ENCODE peak calls at places on chromosomes 3 and 15, in eight cellular contexts. One of them, this sample, is unnamed. For H3K4me1, the result is how much of the 10 kb centered on the place peaks cover.

GRCh38 chr3:114484895-114485294 is 191.1 kb downstream of the TIGIT start:
- DNase-seq in ovary: no peak
- DNase-seq in IMR-90: no peak
- DNase-seq in vagina: no peak
- DNase-seq in esophagus squamous epithelium: no peak
- DNase-seq in heart left ventricle: no peak
- DNase-seq in Peyer's patch: no peak
- DNase-seq in A549: no peak
- DNase-seq in this sample: no peak

GRCh38 chr3:160472344-160472743 is 22.8 kb upstream of the TRIM59 start:
- DNase-seq in esophagus squamous epithelium: no peak
- DNase-seq in A549: no peak
- DNase-seq in Peyer's patch: no peak
- DNase-seq in heart left ventricle: no peak
- DNase-seq in ovary: no peak
- DNase-seq in IMR-90: no peak
- DNase-seq in vagina: no peak
- DNase-seq in this sample: no peak

GRCh38 chr3:115208066-115208750 is 61.1 kb upstream of the ZBTB20 start:
- DNase-seq in esophagus squamous epithelium: no peak
- DNase-seq in ovary: no peak
- DNase-seq in A549: no peak
- DNase-seq in Peyer's patch: no peak
- DNase-seq in IMR-90: no peak
- DNase-seq in vagina: no peak
- DNase-seq in heart left ventricle: no peak
- DNase-seq in this sample: no peak

GRCh38 chr3:156181509-156181908 is 61.1 kb downstream of the KCNAB1 start:
- DNase-seq in Peyer's patch: no peak
- DNase-seq in vagina: no peak
- DNase-seq in ovary: no peak
- DNase-seq in esophagus squamous epithelium: no peak
- DNase-seq in A549: no peak
- DNase-seq in IMR-90: peak
- DNase-seq in heart left ventricle: no peak
- DNase-seq in this sample: no peak

GRCh38 chr3:44235604-44236484 is 5.8 kb upstream of the TOPAZ1 start:
- DNase-seq in IMR-90: peak
- DNase-seq in A549: peak
- DNase-seq in vagina: no peak
- DNase-seq in Peyer's patch: peak
- DNase-seq in ovary: no peak
- DNase-seq in heart left ventricle: peak
- DNase-seq in esophagus squamous epithelium: no peak
- DNase-seq in this sample: peak

GRCh38 chr3:185335799-185336198 is 27.1 kb upstream of the MAP3K13 start:
- DNase-seq in IMR-90: peak
- DNase-seq in A549: peak
- DNase-seq in Peyer's patch: no peak
- DNase-seq in vagina: no peak
- DNase-seq in heart left ventricle: no peak
- DNase-seq in esophagus squamous epithelium: no peak
- DNase-seq in ovary: no peak
- DNase-seq in this sample: no peak

GRCh38 chr15:68414591-68414990 is 17.4 kb downstream of the ITGA11 start:
- DNase-seq in ovary: no peak
- DNase-seq in esophagus squamous epithelium: no peak
- DNase-seq in A549: no peak
- DNase-seq in vagina: peak
- DNase-seq in Peyer's patch: no peak
- DNase-seq in IMR-90: no peak
- DNase-seq in heart left ventricle: no peak
- DNase-seq in this sample: peak

GRCh38 chr15:81303241-81304225 is 20.4 kb downstream of the STARD5 start:
- DNase-seq in heart left ventricle: no peak
- DNase-seq in A549: no peak
- DNase-seq in ovary: no peak
- DNase-seq in IMR-90: peak
- DNase-seq in vagina: no peak
- DNase-seq in Peyer's patch: peak
- DNase-seq in esophagus squamous epithelium: no peak
- DNase-seq in this sample: no peak

GRCh38 chr3:71444028-71444860 is 139.3 kb downstream of the FOXP1 start:
- DNase-seq in heart left ventricle: peak
- DNase-seq in ovary: no peak
- DNase-seq in A549: no peak
- DNase-seq in IMR-90: peak
- DNase-seq in vagina: peak
- DNase-seq in esophagus squamous epithelium: peak
- DNase-seq in Peyer's patch: peak
- DNase-seq in this sample: no peak

GRCh38 chr3:180804871-180805430 is 107.5 kb upstream of the FXR1 start:
- DNase-seq in vagina: no peak
- DNase-seq in heart left ventricle: peak
- DNase-seq in Peyer's patch: no peak
- DNase-seq in IMR-90: peak
- DNase-seq in A549: no peak
- DNase-seq in esophagus squamous epithelium: no peak
- DNase-seq in ovary: peak
- DNase-seq in this sample: no peak

DNA sequence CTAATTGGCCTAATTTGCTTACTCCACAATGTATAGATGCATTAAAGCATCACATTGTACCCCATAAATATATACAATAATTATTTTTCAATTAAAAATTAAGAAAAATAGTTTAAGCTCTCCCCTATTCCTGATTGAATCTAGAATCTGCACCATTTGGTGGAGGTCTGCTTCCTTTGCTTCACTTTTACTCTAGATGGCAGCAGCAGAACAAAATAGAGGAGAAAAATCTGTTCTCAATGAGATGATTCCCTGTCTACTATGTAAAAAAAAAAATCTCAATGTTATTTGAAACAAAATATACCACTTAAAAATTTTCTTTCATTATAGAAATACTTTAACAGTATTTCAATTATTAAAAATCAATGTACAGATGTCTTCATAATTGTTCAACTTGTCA is 109.6 kb upstream of the FXR1 start:
- DNase-seq in A549: no peak
- DNase-seq in ovary: no peak
- DNase-seq in esophagus squamous epithelium: no peak
- DNase-seq in IMR-90: peak
- DNase-seq in Peyer's patch: no peak
- DNase-seq in heart left ventricle: no peak
- DNase-seq in vagina: no peak
- DNase-seq in this sample: no peak
- TF ChIP-seq CTCF in A549: peak
- TF ChIP-seq CTCF in ovary: no peak
- TF ChIP-seq CTCF in esophagus squamous epithelium: peak
- TF ChIP-seq CTCF in IMR-90: peak
- TF ChIP-seq CTCF in Peyer's patch: peak
- TF ChIP-seq CTCF in heart left ventricle: peak
- TF ChIP-seq CTCF in vagina: no peak
- TF ChIP-seq CTCF in this sample: no peak

DNA sequence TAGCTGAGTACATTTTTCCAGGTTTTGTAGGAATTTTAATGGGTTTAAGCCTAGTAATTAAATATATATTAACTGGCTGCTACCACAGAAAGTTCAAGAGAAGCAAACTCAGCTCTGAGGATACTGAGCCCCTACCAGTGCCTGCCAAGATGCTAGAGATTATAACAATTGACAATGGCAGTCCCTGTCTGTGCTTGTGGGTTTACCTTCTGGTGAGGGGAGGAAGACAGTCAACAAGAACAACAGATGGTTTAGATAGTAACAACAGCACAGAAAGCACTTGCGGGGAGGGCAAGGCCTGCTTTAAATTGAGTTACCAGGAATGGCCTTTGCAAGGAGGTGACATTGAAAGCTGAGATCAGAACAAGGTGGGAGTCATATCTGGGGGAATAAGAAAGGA is 56.6 kb upstream of the ARHGEF3 start:
- DNase-seq in A549: no peak
- DNase-seq in Peyer's patch: no peak
- DNase-seq in heart left ventricle: no peak
- DNase-seq in ovary: no peak
- DNase-seq in IMR-90: no peak
- DNase-seq in vagina: no peak
- DNase-seq in esophagus squamous epithelium: no peak
- DNase-seq in this sample: no peak
- H3K4me1 ChIP-seq in A549: under half
- H3K4me1 ChIP-seq in Peyer's patch: under half
- H3K4me1 ChIP-seq in heart left ventricle: under half
- H3K4me1 ChIP-seq in ovary: under half
- H3K4me1 ChIP-seq in IMR-90: under half
- H3K4me1 ChIP-seq in vagina: under half
- H3K4me1 ChIP-seq in esophagus squamous epithelium: under half
- H3K4me1 ChIP-seq in this sample: under half

DNA sequence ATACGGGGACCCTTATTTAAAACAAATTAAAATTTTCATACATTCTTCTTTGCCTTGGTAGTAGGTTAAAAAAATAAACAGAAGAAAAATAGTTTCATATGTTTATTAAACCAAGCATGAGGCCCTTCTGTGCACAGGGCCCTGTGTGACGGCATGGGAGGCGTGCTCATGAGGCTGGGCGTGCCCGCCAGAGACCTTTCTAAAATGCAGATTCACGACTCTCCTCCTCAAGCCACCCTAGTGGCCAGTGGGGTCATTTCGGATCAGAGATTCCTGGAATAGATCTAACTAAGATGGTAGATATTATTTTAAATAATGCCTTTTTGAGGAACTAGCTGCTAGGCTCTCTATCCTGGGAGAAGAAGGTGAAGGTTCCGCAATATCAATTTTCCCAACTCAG is 35.3 kb downstream of the MASP1 start:
- DNase-seq in vagina: no peak
- DNase-seq in esophagus squamous epithelium: no peak
- DNase-seq in ovary: no peak
- DNase-seq in heart left ventricle: no peak
- DNase-seq in A549: no peak
- DNase-seq in IMR-90: no peak
- DNase-seq in Peyer's patch: no peak
- DNase-seq in this sample: no peak
- TF ChIP-seq CTCF in vagina: no peak
- TF ChIP-seq CTCF in esophagus squamous epithelium: no peak
- TF ChIP-seq CTCF in ovary: no peak
- TF ChIP-seq CTCF in heart left ventricle: no peak
- TF ChIP-seq CTCF in A549: no peak
- TF ChIP-seq CTCF in IMR-90: no peak
- TF ChIP-seq CTCF in Peyer's patch: no peak
- TF ChIP-seq CTCF in this sample: no peak

DNA sequence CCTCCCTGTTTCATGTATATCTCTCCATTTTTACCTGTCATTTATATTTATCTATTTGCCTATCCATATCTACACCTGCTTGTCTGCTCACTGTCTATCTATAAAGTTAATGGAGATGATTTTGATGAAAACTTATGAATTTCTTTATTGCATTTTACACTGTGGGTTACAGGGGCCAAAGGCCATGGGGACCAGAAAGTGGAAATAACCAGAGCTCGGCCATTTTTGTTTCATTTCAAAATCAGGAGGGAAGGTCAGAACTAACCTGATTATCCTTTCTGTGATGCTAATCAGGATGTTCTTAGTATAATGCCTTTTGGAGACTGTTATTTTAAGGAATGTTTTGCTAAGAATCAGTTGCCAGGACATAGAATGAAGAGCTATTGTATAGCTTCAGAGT is 147.2 kb downstream of the LPP start:
- DNase-seq in A549: no peak
- DNase-seq in ovary: no peak
- DNase-seq in IMR-90: no peak
- DNase-seq in Peyer's patch: no peak
- DNase-seq in vagina: no peak
- DNase-seq in heart left ventricle: no peak
- DNase-seq in esophagus squamous epithelium: no peak
- DNase-seq in this sample: no peak
- H3K4me1 ChIP-seq in A549: half or more
- H3K4me1 ChIP-seq in ovary: under half
- H3K4me1 ChIP-seq in IMR-90: under half
- H3K4me1 ChIP-seq in Peyer's patch: under half
- H3K4me1 ChIP-seq in vagina: under half
- H3K4me1 ChIP-seq in heart left ventricle: half or more
- H3K4me1 ChIP-seq in esophagus squamous epithelium: under half
- H3K4me1 ChIP-seq in this sample: under half

GRCh38 chr3:79040701-79041100 is 727.1 kb downstream of the ROBO1 start:
- DNase-seq in ovary: no peak
- DNase-seq in heart left ventricle: no peak
- DNase-seq in A549: no peak
- DNase-seq in vagina: no peak
- DNase-seq in esophagus squamous epithelium: no peak
- DNase-seq in Peyer's patch: no peak
- DNase-seq in IMR-90: peak
- DNase-seq in this sample: no peak

GRCh38 chr3:79040091-79040490 is 727.7 kb downstream of the ROBO1 start:
- DNase-seq in esophagus squamous epithelium: no peak
- DNase-seq in IMR-90: no peak
- DNase-seq in heart left ventricle: no peak
- DNase-seq in vagina: no peak
- DNase-seq in ovary: no peak
- DNase-seq in Peyer's patch: no peak
- DNase-seq in A549: no peak
- DNase-seq in this sample: no peak

GRCh38 chr3:79038057-79038456 is 729.7 kb downstream of the ROBO1 start:
- DNase-seq in vagina: no peak
- DNase-seq in esophagus squamous epithelium: no peak
- DNase-seq in IMR-90: peak
- DNase-seq in A549: no peak
- DNase-seq in Peyer's patch: no peak
- DNase-seq in heart left ventricle: no peak
- DNase-seq in ovary: no peak
- DNase-seq in this sample: no peak

GRCh38 chr3:79039192-79039591 is 728.6 kb downstream of the ROBO1 start:
- DNase-seq in ovary: no peak
- DNase-seq in Peyer's patch: no peak
- DNase-seq in vagina: no peak
- DNase-seq in heart left ventricle: no peak
- DNase-seq in A549: no peak
- DNase-seq in esophagus squamous epithelium: no peak
- DNase-seq in IMR-90: peak
- DNase-seq in this sample: no peak

DNA sequence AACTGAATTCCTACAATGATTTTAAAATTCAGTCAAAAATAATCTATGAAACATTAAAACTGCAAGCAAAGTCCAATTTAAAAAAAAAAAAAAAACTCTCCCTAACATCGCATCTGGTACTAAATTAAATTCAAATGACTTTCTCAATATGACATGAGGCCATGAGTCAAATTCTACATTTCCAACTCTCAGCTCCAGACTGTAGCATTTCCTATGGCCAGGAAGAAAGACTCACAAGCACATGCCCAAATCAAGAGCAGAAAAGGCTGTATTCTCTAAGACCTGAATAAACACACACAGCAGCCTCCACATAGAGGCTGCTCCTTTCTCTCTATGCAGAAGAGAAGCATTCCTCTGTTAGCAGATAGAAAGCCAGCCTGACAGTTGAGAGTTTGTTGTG is 729.2 kb downstream of the ROBO1 start:
- DNase-seq in ovary: no peak
- DNase-seq in vagina: no peak
- DNase-seq in IMR-90: no peak
- DNase-seq in heart left ventricle: no peak
- DNase-seq in esophagus squamous epithelium: no peak
- DNase-seq in Peyer's patch: no peak
- DNase-seq in A549: no peak
- DNase-seq in this sample: no peak
- TF ChIP-seq CTCF in ovary: no peak
- TF ChIP-seq CTCF in vagina: no peak
- TF ChIP-seq CTCF in IMR-90: no peak
- TF ChIP-seq CTCF in heart left ventricle: no peak
- TF ChIP-seq CTCF in esophagus squamous epithelium: no peak
- TF ChIP-seq CTCF in Peyer's patch: no peak
- TF ChIP-seq CTCF in A549: no peak
- TF ChIP-seq CTCF in this sample: no peak